ENCODE peak calls at places on chromosomes 6 and 20, in four cellular contexts. U, J, H and N are unnamed samples.

GRCh38 chr6:12324741-12325140 is 34.6 kb downstream of the EDN1 start:
- DNase-seq in U (no peak), J (no peak), H (no peak), N (no peak)

GRCh38 chr20:12941025-12941424 is 67.7 kb upstream of the SPTLC3 start:
- DNase-seq in U (no peak), J (no peak), H (no peak), N (no peak)

GRCh38 chr6:150079604-150080003 is 10.7 kb upstream of the ULBP3 start:
- DNase-seq in U (no peak), J (no peak), H (no peak), N (no peak)

GRCh38 chr6:116465246-116465645 is 4.1 kb downstream of the CALHM6 start:
- DNase-seq in U (no peak), J (no peak), H (no peak), N (no peak)

GRCh38 chr6:1175877-1176276 is 136.0 kb upstream of the FOXQ1 start:
- DNase-seq in U (no peak), J (no peak), H (no peak), N (no peak)

GRCh38 chr6:63589955-63590411 is 17.7 kb downstream of the LOC128125822 start:
- DNase-seq in U (no peak), J (no peak), H (no peak), N (no peak)

GRCh38 chr6:16180696-16181428 is 52.0 kb downstream of the MYLIP start:
- DNase-seq in U (no peak), J (no peak), H (no peak), N (no peak)

GRCh38 chr6:150140236-150140969 is 2.4 kb upstream of the PPP1R14C start:
- DNase-seq in U (no peak), J (no peak), H (no peak), N (no peak)

GRCh38 chr6:144007779-144008500 is at the start of gene PLAGL1:
- DNase-seq in U (peak), J (peak), H (no peak), N (peak)

GRCh38 chr6:107144014-107144413 is 28.7 kb upstream of the BEND3 start:
- DNase-seq in U (no peak), J (no peak), H (no peak), N (no peak)

GRCh38 chr6:143762126-143762525 is 81.0 kb upstream of the LTV1 start:
- DNase-seq in U (no peak), J (no peak), H (no peak), N (no peak)